ENCODE peak calls at places on chromosomes 16 and 17, in six cellular contexts. F is activated CD4-positive, alpha-beta T cell treated with anti-CD3 and anti-CD28 coated beads, Interleukin-2, amount 50 U/mL, for 48 hours; S is stimulated activated CD4-positive, alpha-beta T cell treated with anti-CD3 and anti-CD28 coated beads, Interleukin-2, amount 100 ng/mL, for 48 hours; R is RWPE1; J is NCI-H1092 treated with DMSO at 0.1 percent for 48 hours; A is skeletal muscle cell. X is an unnamed sample.

GRCh38 chr16:48143816-48144215 is 12.0 kb downstream of the ABCC12 start:
- DNase-seq in A (no peak), J (no peak), F (no peak), R (no peak), S (no peak), X (no peak)

GRCh38 chr17:15398736-15399331 is 57.4 kb upstream of the TEKT3 start:
- DNase-seq in F (no peak), R (no peak), S (no peak), J (peak), A (no peak), X (no peak)

GRCh38 chr16:51755039-51755501 is 604.0 kb upstream of the SALL1 start:
- DNase-seq in J (peak), S (no peak), F (no peak), A (no peak), R (no peak), X (no peak)

GRCh38 chr17:73787036-73787720 is 142.9 kb upstream of the SDK2 start:
- DNase-seq in J (no peak), F (no peak), S (no peak), R (no peak), A (no peak), X (no peak)

GRCh38 chr17:82883461-82884031 is 43.7 kb upstream of the ZNF750 start:
- DNase-seq in A (no peak), F (no peak), R (no peak), J (no peak), S (no peak), X (no peak)

GRCh38 chr17:45428954-45429337 is 3.7 kb downstream of the ARHGAP27 start:
- DNase-seq in S (no peak), R (no peak), A (no peak), F (no peak), J (no peak), X (no peak)

GRCh38 chr16:71567931-71568330 is 9.0 kb downstream of the TAT start:
- DNase-seq in S (no peak), J (no peak), A (no peak), R (no peak), F (no peak), X (no peak)

GRCh38 chr17:27670791-27671590 is 40.0 kb downstream of the LGALS9 start:
- DNase-seq in A (no peak), F (no peak), R (no peak), J (no peak), S (no peak), X (no peak)

GRCh38 chr17:28948873-28949184 is 2.5 kb downstream of the PHF12 start:
- DNase-seq in F (no peak), J (no peak), S (no peak), A (no peak), R (no peak), X (peak)

GRCh38 chr16:2422123-2422867 is 7.0 kb upstream of the CCNF start:
- DNase-seq in S (no peak), J (no peak), A (no peak), F (no peak), R (no peak), X (no peak)

GRCh38 chr16:16048904-16049582 is 99.6 kb downstream of the ABCC1 start:
- DNase-seq in J (no peak), S (no peak), R (peak), A (no peak), F (no peak), X (no peak)

GRCh38 chr17:73304971-73305786 is 6.6 kb downstream of the CDC42EP4 start:
- DNase-seq in R (peak), F (no peak), A (no peak), S (no peak), J (peak), X (peak)

GRCh38 chr17:40065041-40065770 is 2.4 kb downstream of the THRA start:
- DNase-seq in F (no peak), A (no peak), J (no peak), R (no peak), S (no peak), X (no peak)

GRCh38 chr17:64369007-64369893 is 21.4 kb downstream of the PECAM1 start:
- DNase-seq in R (no peak), A (no peak), F (no peak), J (no peak), S (no peak), X (no peak)

GRCh38 chr16:47904691-47905090 is 251.1 kb downstream of the ABCC12 start:
- DNase-seq in A (no peak), J (no peak), F (no peak), S (no peak), R (no peak), X (no peak)

GRCh38 chr17:70276931-70277330 is 107.6 kb downstream of the KCNJ2 start:
- DNase-seq in F (no peak), J (no peak), R (no peak), S (no peak), A (no peak), X (no peak)

GRCh38 chr17:75241143-75241430 is 20.3 kb downstream of the GGA3 start:
- DNase-seq in A (no peak), J (no peak), R (no peak), S (no peak), F (no peak), X (no peak)

GRCh38 chr16:27813591-27813990 is 249.9 kb downstream of the GSG1L start:
- DNase-seq in R (no peak), A (no peak), J (no peak), S (no peak), F (no peak), X (no peak)

GRCh38 chr16:3646348-3646920 is 8.1 kb upstream of the DNASE1 start:
- DNase-seq in J (peak), A (no peak), R (peak), S (no peak), F (no peak), X (peak)

GRCh38 chr17:50206604-50207293 is 5.3 kb upstream of the COL1A1 start:
- DNase-seq in J (no peak), F (no peak), S (no peak), A (no peak), R (no peak), X (peak)

GRCh38 chr17:83097831-83098230 is 18.4 kb downstream of the METRNL start:
- DNase-seq in A (no peak), J (no peak), S (no peak), R (no peak), F (no peak), X (no peak)

GRCh38 chr16:10992797-10993196 is 48.4 kb downstream of the CLEC16A start:
- DNase-seq in A (peak), J (no peak), F (peak), S (peak), R (peak), X (no peak)

GRCh38 chr17:81685108-81685507 is 1.3 kb downstream of the HGS start:
- DNase-seq in J (no peak), R (peak), S (no peak), F (peak), A (peak), X (no peak)

GRCh38 chr17:78965369-78965982 is 14.2 kb downstream of the LGALS3BP start:
- DNase-seq in R (no peak), F (no peak), J (no peak), A (no peak), S (no peak), X (no peak)

GRCh38 chr17:54666559-54666958 is 234.1 kb upstream of the TOM1L1 start:
- DNase-seq in J (no peak), A (no peak), R (no peak), S (no peak), F (no peak), X (no peak)

GRCh38 chr16:78183886-78184553 is 84.6 kb downstream of the WWOX start:
- DNase-seq in F (no peak), R (no peak), A (no peak), J (peak), S (no peak), X (no peak)

GRCh38 chr16:2450535-2450934 is 9.4 kb upstream of the TEDC2 start:
- DNase-seq in F (no peak), J (no peak), A (no peak), S (no peak), R (no peak), X (no peak)

GRCh38 chr17:38724337-38724988 is 5.7 kb upstream of the CISD3 start:
- DNase-seq in J (peak), A (no peak), R (no peak), S (no peak), F (no peak), X (no peak)

GRCh38 chr17:27319536-27320221 is 25.8 kb downstream of the WSB1 start:
- DNase-seq in F (no peak), S (no peak), R (no peak), A (peak), J (peak), X (peak)

GRCh38 chr16:29028457-29029167 is 43.8 kb downstream of the LAT start:
- DNase-seq in J (no peak), S (no peak), A (no peak), R (no peak), F (no peak), X (no peak)

X was measured in mucosa of gallbladder.